ENCODE peak calls at places on chromosome 16, in six cellular contexts. One of them, this sample, is unnamed.

GRCh38 chr16:28014851-28015250 is 48.7 kb downstream of the GSG1L start:
- DNase-seq in neural progenitor cell: no peak
- DNase-seq in AG09309: no peak
- DNase-seq in AG04450: no peak
- DNase-seq in HFF-Myc: no peak
- DNase-seq in gastrocnemius medialis: no peak
- DNase-seq in this sample: no peak

GRCh38 chr16:969508-970378 is 1.0 kb downstream of the LMF1 start:
- DNase-seq in AG09309: no peak
- DNase-seq in gastrocnemius medialis: peak; percentile 39
- DNase-seq in AG04450: no peak
- DNase-seq in neural progenitor cell: no peak
- DNase-seq in HFF-Myc: no peak
- DNase-seq in this sample: no peak

GRCh38 chr16:88863426-88863825 is 3.0 kb downstream of the PABPN1L start:
- DNase-seq in AG09309: no peak
- DNase-seq in AG04450: no peak
- DNase-seq in gastrocnemius medialis: no peak
- DNase-seq in HFF-Myc: no peak
- DNase-seq in neural progenitor cell: no peak
- DNase-seq in this sample: no peak

GRCh38 chr16:27322858-27323780 is 9.3 kb downstream of the IL4R start:
- DNase-seq in HFF-Myc: no peak
- DNase-seq in neural progenitor cell: no peak
- DNase-seq in AG04450: no peak
- DNase-seq in gastrocnemius medialis: no peak
- DNase-seq in AG09309: no peak
- DNase-seq in this sample: no peak

GRCh38 chr16:16120382-16121184 is 102.7 kb downstream of the ABCC6 start:
- DNase-seq in neural progenitor cell: no peak
- DNase-seq in HFF-Myc: no peak
- DNase-seq in AG09309: no peak
- DNase-seq in AG04450: no peak
- DNase-seq in gastrocnemius medialis: no peak
- DNase-seq in this sample: no peak

GRCh38 chr16:14324581-14324980 is 253.5 kb downstream of the MRTFB start:
- DNase-seq in gastrocnemius medialis: no peak
- DNase-seq in HFF-Myc: no peak
- DNase-seq in neural progenitor cell: no peak
- DNase-seq in AG09309: no peak
- DNase-seq in AG04450: no peak
- DNase-seq in this sample: no peak

GRCh38 chr16:20792216-20792615 is 14.1 kb downstream of the ERI2 start:
- DNase-seq in AG04450: no peak
- DNase-seq in AG09309: no peak
- DNase-seq in HFF-Myc: no peak
- DNase-seq in neural progenitor cell: no peak
- DNase-seq in gastrocnemius medialis: no peak
- DNase-seq in this sample: no peak

GRCh38 chr16:53967172-53967571 is 263.2 kb downstream of the FTO start:
- DNase-seq in gastrocnemius medialis: peak; percentile 66
- DNase-seq in HFF-Myc: no peak
- DNase-seq in AG09309: no peak
- DNase-seq in neural progenitor cell: no peak
- DNase-seq in AG04450: no peak
- DNase-seq in this sample: no peak

GRCh38 chr16:52117171-52117570 is 429.8 kb downstream of the TOX3 start:
- DNase-seq in AG04450: no peak
- DNase-seq in AG09309: no peak
- DNase-seq in gastrocnemius medialis: no peak
- DNase-seq in neural progenitor cell: no peak
- DNase-seq in HFF-Myc: no peak
- DNase-seq in this sample: no peak

GRCh38 chr16:65195998-65196397 is 74.1 kb upstream of the CDH11 start:
- DNase-seq in gastrocnemius medialis: no peak
- DNase-seq in AG09309: no peak
- DNase-seq in AG04450: no peak
- DNase-seq in neural progenitor cell: no peak
- DNase-seq in HFF-Myc: no peak
- DNase-seq in this sample: no peak

GRCh38 chr16:1764971-1765370 is 6.4 kb downstream of the NME3 start:
- DNase-seq in gastrocnemius medialis: no peak
- DNase-seq in AG04450: no peak
- DNase-seq in AG09309: no peak
- DNase-seq in HFF-Myc: no peak
- DNase-seq in neural progenitor cell: no peak
- DNase-seq in this sample: no peak

GRCh38 chr16:58487566-58488351 is 12.2 kb upstream of the NDRG4 start:
- DNase-seq in AG09309: no peak
- DNase-seq in gastrocnemius medialis: peak; percentile 64
- DNase-seq in neural progenitor cell: peak; percentile 95
- DNase-seq in AG04450: peak; percentile 38
- DNase-seq in HFF-Myc: peak; percentile 29
- DNase-seq in this sample: no peak

GRCh38 chr16:89038811-89039735 is 54.6 kb upstream of the ACSF3 start:
- DNase-seq in HFF-Myc: no peak
- DNase-seq in AG04450: no peak
- DNase-seq in AG09309: no peak
- DNase-seq in gastrocnemius medialis: no peak
- DNase-seq in neural progenitor cell: no peak
- DNase-seq in this sample: no peak

GRCh38 chr16:23497543-23497868 is 12.8 kb downstream of the GGA2 start:
- DNase-seq in AG04450: no peak
- DNase-seq in AG09309: no peak
- DNase-seq in gastrocnemius medialis: no peak
- DNase-seq in HFF-Myc: no peak
- DNase-seq in neural progenitor cell: no peak
- DNase-seq in this sample: no peak

GRCh38 chr16:23496826-23497542 is 13.3 kb downstream of the GGA2 start:
- DNase-seq in AG09309: no peak
- DNase-seq in AG04450: no peak
- DNase-seq in HFF-Myc: no peak
- DNase-seq in neural progenitor cell: no peak
- DNase-seq in gastrocnemius medialis: no peak
- DNase-seq in this sample: peak; percentile 70

GRCh38 chr16:23499801-23500200 is 10.5 kb downstream of the GGA2 start:
- DNase-seq in AG09309: no peak
- DNase-seq in neural progenitor cell: no peak
- DNase-seq in gastrocnemius medialis: no peak
- DNase-seq in HFF-Myc: no peak
- DNase-seq in AG04450: no peak
- DNase-seq in this sample: no peak

GRCh38 chr16:23500212-23500865 is 10.0 kb downstream of the GGA2 start:
- DNase-seq in gastrocnemius medialis: no peak
- DNase-seq in HFF-Myc: no peak
- DNase-seq in AG09309: no peak
- DNase-seq in AG04450: no peak
- DNase-seq in neural progenitor cell: no peak
- DNase-seq in this sample: no peak

GRCh38 chr16:23498863-23499262 is 11.4 kb downstream of the GGA2 start:
- DNase-seq in HFF-Myc: no peak
- DNase-seq in AG09309: no peak
- DNase-seq in neural progenitor cell: no peak
- DNase-seq in AG04450: no peak
- DNase-seq in gastrocnemius medialis: no peak
- DNase-seq in this sample: no peak
- TF ChIP-seq CTCF in HFF-Myc: no peak
- TF ChIP-seq CTCF in AG09309: no peak
- TF ChIP-seq CTCF in neural progenitor cell: no peak
- TF ChIP-seq CTCF in AG04450: no peak
- TF ChIP-seq CTCF in gastrocnemius medialis: no peak
- TF ChIP-seq CTCF in this sample: no peak

DNA sequence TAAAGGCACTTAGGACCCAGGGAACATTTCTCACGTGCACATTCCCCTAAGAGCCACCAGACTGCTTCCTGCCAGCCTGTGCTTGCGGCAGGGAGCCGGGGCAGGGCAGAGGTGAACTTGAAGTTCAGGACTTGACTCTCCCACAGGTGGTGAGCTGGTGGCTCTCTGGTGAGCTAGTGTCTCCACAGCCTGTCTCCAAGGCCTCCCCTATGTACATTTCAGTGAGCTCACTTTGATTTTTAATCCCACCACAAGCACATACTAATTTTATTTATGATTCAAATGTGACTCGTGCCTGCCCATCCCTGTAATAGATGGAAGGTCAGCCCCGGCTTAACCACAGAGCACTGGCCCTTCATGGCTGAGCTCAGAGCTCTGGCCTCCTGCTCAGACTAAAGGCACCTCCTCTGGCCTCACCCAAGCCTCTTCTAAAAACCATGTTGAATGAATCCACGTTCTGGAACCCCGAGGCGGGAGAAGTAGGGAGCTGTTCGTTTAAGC is 9.2 kb downstream of the SNN start:
- DNase-seq in HFF-Myc: no peak
- DNase-seq in AG09309: no peak
- DNase-seq in neural progenitor cell: no peak
- DNase-seq in gastrocnemius medialis: peak; percentile 78
- DNase-seq in AG04450: no peak
- DNase-seq in this sample: no peak
- H3K4me3 ChIP-seq in HFF-Myc: no peak overlapping the region
- H3K4me3 ChIP-seq in AG09309: no peak overlapping the region
- H3K4me3 ChIP-seq in neural progenitor cell: no peak overlapping the region
- H3K4me3 ChIP-seq in gastrocnemius medialis: no peak overlapping the region
- H3K4me3 ChIP-seq in AG04450: no peak overlapping the region
- H3K4me3 ChIP-seq in this sample: no peak overlapping the region

DNA sequence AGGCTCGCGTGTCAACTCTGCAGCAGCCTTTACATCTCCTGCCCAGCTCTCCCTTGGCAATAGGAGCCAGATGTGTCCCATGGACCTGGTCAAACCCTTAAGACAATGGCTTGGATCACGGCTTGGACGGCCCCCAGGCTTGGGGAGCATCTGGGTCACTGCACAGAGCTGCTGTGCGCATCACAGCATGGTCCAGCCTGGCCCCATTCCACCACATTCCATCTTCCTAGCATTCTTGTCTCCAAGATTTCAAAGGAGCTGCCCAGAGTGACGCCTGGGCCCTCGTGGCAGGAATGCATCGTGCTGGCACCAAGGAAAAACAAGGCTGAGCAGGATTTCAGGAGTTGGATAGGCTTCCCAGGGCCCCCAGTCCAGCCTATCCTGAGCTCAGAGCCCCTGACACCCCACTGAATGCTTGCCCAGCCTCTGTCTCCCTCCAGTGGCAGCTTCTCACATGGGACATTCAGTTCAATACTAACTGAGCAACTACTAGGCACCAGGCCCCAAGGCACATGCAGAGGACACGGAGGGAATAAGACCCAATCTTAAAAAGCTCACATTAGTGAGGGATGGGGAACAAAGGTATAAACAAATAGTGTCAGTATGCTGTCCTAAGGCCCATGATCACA is 34.3 kb downstream of the TK2 start:
- DNase-seq in AG09309: no peak
- DNase-seq in neural progenitor cell: no peak
- DNase-seq in AG04450: no peak
- DNase-seq in gastrocnemius medialis: no peak
- DNase-seq in HFF-Myc: no peak
- DNase-seq in this sample: no peak
- TF ChIP-seq CTCF in AG09309: peak; percentile 66
- TF ChIP-seq CTCF in neural progenitor cell: peak; percentile 15
- TF ChIP-seq CTCF in AG04450: peak; percentile 64
- TF ChIP-seq CTCF in gastrocnemius medialis: no peak
- TF ChIP-seq CTCF in HFF-Myc: peak; percentile 55
- TF ChIP-seq CTCF in this sample: peak; percentile 64

GRCh38 chr16:84593825-84594724 is 23.8 kb downstream of the COTL1 start:
- DNase-seq in neural progenitor cell: no peak
- DNase-seq in gastrocnemius medialis: no peak
- DNase-seq in HFF-Myc: no peak
- DNase-seq in AG09309: no peak
- DNase-seq in AG04450: no peak
- DNase-seq in this sample: no peak
- H3K4me3 ChIP-seq in neural progenitor cell: no peak overlapping the region
- H3K4me3 ChIP-seq in gastrocnemius medialis: no peak overlapping the region
- H3K4me3 ChIP-seq in HFF-Myc: no peak overlapping the region
- H3K4me3 ChIP-seq in AG09309: no peak overlapping the region
- H3K4me3 ChIP-seq in AG04450: no peak overlapping the region
- H3K4me3 ChIP-seq in this sample: no peak overlapping the region

DNA sequence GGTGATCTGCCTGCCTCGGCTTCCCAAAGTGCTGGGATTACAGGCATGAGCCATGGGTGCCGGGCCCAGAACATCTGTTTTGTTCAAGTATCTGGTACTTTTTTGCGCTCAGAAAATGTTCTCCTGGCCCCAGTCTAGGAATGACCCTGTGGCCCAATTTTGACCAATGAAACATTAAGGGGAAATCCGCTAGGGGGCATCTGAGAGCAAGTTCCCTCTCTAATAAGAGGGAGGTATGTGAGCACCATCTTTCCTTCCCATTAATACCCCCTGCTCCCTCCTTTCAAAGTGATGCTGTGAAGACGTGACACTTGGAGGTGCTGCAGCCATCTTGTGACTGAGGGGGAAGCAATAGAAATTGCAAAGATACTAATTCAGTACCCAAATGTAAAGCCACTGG is 16.5 kb upstream of the CLEC3A start:
- DNase-seq in gastrocnemius medialis: no peak
- DNase-seq in HFF-Myc: no peak
- DNase-seq in AG09309: no peak
- DNase-seq in AG04450: no peak
- DNase-seq in neural progenitor cell: peak; percentile 24
- DNase-seq in this sample: no peak
- TF ChIP-seq CTCF in gastrocnemius medialis: no peak
- TF ChIP-seq CTCF in HFF-Myc: peak; percentile 16
- TF ChIP-seq CTCF in AG09309: peak; percentile 32
- TF ChIP-seq CTCF in AG04450: peak; percentile 26
- TF ChIP-seq CTCF in neural progenitor cell: peak; percentile 38
- TF ChIP-seq CTCF in this sample: peak; percentile 23

GRCh38 chr16:48197294-48197693 is 41.5 kb upstream of the ABCC12 start:
- DNase-seq in HFF-Myc: no peak
- DNase-seq in AG04450: no peak
- DNase-seq in neural progenitor cell: no peak
- DNase-seq in gastrocnemius medialis: no peak
- DNase-seq in AG09309: no peak
- DNase-seq in this sample: no peak

GRCh38 chr16:48188449-48189102 is 32.8 kb upstream of the ABCC12 start:
- DNase-seq in HFF-Myc: no peak
- DNase-seq in gastrocnemius medialis: no peak
- DNase-seq in neural progenitor cell: no peak
- DNase-seq in AG04450: no peak
- DNase-seq in AG09309: no peak
- DNase-seq in this sample: peak; percentile 25

GRCh38 chr16:48194828-48195566 is 39.2 kb upstream of the ABCC12 start:
- DNase-seq in HFF-Myc: no peak
- DNase-seq in neural progenitor cell: no peak
- DNase-seq in AG09309: no peak
- DNase-seq in AG04450: peak; percentile 7
- DNase-seq in gastrocnemius medialis: no peak
- DNase-seq in this sample: peak; percentile 29

DNA sequence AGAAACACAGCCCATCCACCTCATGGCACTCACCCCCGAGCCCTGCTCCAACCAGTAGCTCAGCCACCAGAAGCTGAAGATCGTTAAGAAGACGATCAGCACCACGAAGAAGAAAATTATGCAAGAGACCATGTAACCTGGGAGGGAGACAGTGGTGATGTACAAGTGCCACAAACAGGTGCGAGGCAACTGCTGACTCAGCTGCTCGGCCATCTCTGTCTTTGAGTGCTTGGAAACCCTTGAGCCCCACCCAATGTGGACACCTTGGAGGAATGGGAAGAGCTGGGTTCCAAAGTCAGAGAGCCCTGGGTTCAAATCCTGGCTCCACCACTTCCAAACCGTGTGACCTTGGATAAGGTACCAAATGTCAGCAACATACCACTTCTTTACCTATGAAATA is 38.1 kb upstream of the ABCC12 start:
- DNase-seq in AG04450: no peak
- DNase-seq in AG09309: no peak
- DNase-seq in gastrocnemius medialis: no peak
- DNase-seq in HFF-Myc: no peak
- DNase-seq in neural progenitor cell: no peak
- DNase-seq in this sample: no peak
- H3K4me3 ChIP-seq in AG04450: no peak overlapping the region
- H3K4me3 ChIP-seq in AG09309: no peak overlapping the region
- H3K4me3 ChIP-seq in gastrocnemius medialis: no peak overlapping the region
- H3K4me3 ChIP-seq in HFF-Myc: no peak overlapping the region
- H3K4me3 ChIP-seq in neural progenitor cell: no peak overlapping the region
- H3K4me3 ChIP-seq in this sample: no peak overlapping the region

GRCh38 chr16:67260426-67261063 is 11.8 kb downstream of the SLC9A5 start:
- DNase-seq in HFF-Myc: peak; percentile 65
- DNase-seq in neural progenitor cell: peak; percentile 64
- DNase-seq in AG09309: no peak
- DNase-seq in gastrocnemius medialis: peak; percentile 85
- DNase-seq in AG04450: no peak
- DNase-seq in this sample: no peak
- TF ChIP-seq CTCF in HFF-Myc: peak; percentile 67
- TF ChIP-seq CTCF in neural progenitor cell: peak; percentile 61
- TF ChIP-seq CTCF in AG09309: peak; percentile 85
- TF ChIP-seq CTCF in gastrocnemius medialis: peak; percentile 54
- TF ChIP-seq CTCF in AG04450: peak; percentile 82
- TF ChIP-seq CTCF in this sample: peak; percentile 88

This sample was measured in epithelial cell of proximal tubule.